ENCODE peak calls at places on chromosomes 2 and 18, in ten cellular contexts. W, D, G, Q, N, H, C, J, X and I are unnamed samples.
A peak's percentile ranks its signal among the peaks of the same experiment; 100 is the strongest.

GRCh38 chr2:85888020-85888744 is 608 bp downstream of the ST3GAL5 start:
- DNase-seq in W (no peak), D (peak; percentile 57), G (no peak), Q (no peak), N (peak; percentile 29), H (no peak), C (peak; percentile 28), J (peak; percentile 64), X (no peak), I (no peak)

GRCh38 chr2:5982217-5982910 is 290.2 kb downstream of the SOX11 start:
- DNase-seq in W (peak; percentile 41), D (no peak), G (no peak), Q (no peak), N (no peak), H (no peak), C (no peak), J (no peak), X (no peak), I (no peak)

GRCh38 chr2:30661173-30662107 is 145.8 kb downstream of the CAPN13 start:
- DNase-seq in W (no peak), D (no peak), G (no peak), Q (no peak), N (no peak), H (no peak), C (no peak), J (no peak), X (peak; percentile 48), I (peak; percentile 42)

GRCh38 chr2:170006592-170007327 is 171.2 kb upstream of the MYO3B start:
- DNase-seq in W (no peak), D (no peak), G (peak; percentile 44), Q (no peak), N (no peak), H (no peak), C (no peak), J (no peak), X (no peak), I (no peak)

GRCh38 chr2:20676353-20677215 is 9.6 kb downstream of the GDF7 start:
- DNase-seq in W (no peak), D (no peak), G (no peak), Q (no peak), N (peak; percentile 56), H (no peak), C (no peak), J (no peak), X (no peak), I (no peak)

GRCh38 chr18:12307871-12308385 is at the start of gene TUBB6:
- DNase-seq in W (peak; percentile 95), D (peak; percentile 79), G (peak; percentile 80), Q (peak; percentile 75), N (peak; percentile 64), H (no peak), C (peak; percentile 84), J (peak; percentile 83), X (peak; percentile 82), I (peak; percentile 54)

GRCh38 chr2:189763908-189764661 is 1.5 kb upstream of the OSGEPL1 start:
- DNase-seq in W (no peak), D (no peak), G (peak; percentile 38), Q (no peak), N (no peak), H (no peak), C (no peak), J (no peak), X (no peak), I (no peak)

GRCh38 chr2:83103602-83104001 is 1355.5 kb downstream of the SUCLG1 start:
- DNase-seq in W (no peak), D (no peak), G (peak; percentile 86), Q (no peak), N (no peak), H (peak; percentile 46), C (no peak), J (no peak), X (peak; percentile 48), I (peak; percentile 92)

GRCh38 chr2:159072795-159073194 is 104.4 kb downstream of the TANC1 start:
- DNase-seq in W (no peak), D (no peak), G (peak; percentile 80), Q (no peak), N (no peak), H (no peak), C (no peak), J (no peak), X (peak; percentile 55), I (no peak)

GRCh38 chr2:132632000-132632649 is 37.9 kb downstream of the LYPD1 start:
- DNase-seq in W (no peak), D (no peak), G (no peak), Q (no peak), N (peak; percentile 47), H (no peak), C (no peak), J (no peak), X (no peak), I (peak; percentile 21)

GRCh38 chr2:234995332-234996007 is 43.7 kb downstream of the SH3BP4 start:
- DNase-seq in W (peak; percentile 56), D (no peak), G (no peak), Q (no peak), N (peak; percentile 41), H (no peak), C (no peak), J (peak; percentile 30), X (no peak), I (no peak)

GRCh38 chr2:163351966-163352365 is 383.8 kb downstream of the FIGN start:
- DNase-seq in W (no peak), D (no peak), G (no peak), Q (no peak), N (no peak), H (no peak), C (no peak), J (no peak), X (no peak), I (no peak)

GRCh38 chr2:54416166-54416798 is 39.8 kb upstream of the SPTBN1 start:
- DNase-seq in W (no peak), D (peak; percentile 72), G (peak; percentile 50), Q (no peak), N (no peak), H (no peak), C (no peak), J (no peak), X (no peak), I (peak; percentile 35)

GRCh38 chr2:234881413-234882241 is 70.2 kb upstream of the SH3BP4 start:
- DNase-seq in W (no peak), D (peak; percentile 85), G (peak; percentile 98), Q (peak; percentile 85), N (peak; percentile 90), H (peak; percentile 92), C (peak; percentile 79), J (peak; percentile 81), X (peak; percentile 70), I (peak; percentile 72)

GRCh38 chr2:38030590-38031326 is 45.2 kb downstream of the CYP1B1 start:
- DNase-seq in W (no peak), D (no peak), G (peak; percentile 56), Q (no peak), N (no peak), H (no peak), C (no peak), J (no peak), X (no peak), I (no peak)

DNA sequence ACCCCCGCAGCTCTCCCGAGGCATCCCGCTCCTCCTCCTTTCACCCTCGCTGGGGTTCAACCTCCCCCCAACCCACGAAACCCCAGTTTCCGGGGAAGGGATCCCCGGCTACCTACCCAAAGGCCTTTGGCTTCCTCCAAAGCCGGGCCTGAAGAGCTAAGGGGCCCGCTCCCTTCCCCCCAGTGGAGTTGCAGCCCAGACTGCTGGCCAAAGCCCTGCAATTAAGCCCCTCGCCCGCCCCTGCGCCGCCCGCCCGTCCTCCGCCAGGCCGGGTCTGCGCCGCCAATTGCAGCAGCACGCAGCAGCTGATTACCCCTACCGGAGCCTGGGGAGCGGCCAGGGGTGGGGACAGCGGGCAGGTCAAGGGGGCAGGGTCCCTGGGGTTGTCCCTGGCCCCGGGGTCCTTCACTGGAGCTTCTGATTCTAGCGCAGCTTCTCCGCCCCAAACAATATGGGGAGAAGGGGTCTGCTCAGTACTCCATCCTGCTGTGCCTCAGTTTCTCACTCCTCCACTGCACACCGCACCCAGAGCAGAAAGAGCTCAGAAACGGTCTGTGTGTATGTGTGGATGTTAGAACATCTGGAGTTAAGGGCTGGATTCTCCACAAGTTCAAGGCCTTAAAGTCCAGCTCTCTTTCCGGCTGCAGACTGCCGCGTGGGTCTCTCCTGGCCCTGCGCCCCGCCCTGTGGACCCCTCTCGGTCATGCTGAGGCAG is 16.9 kb downstream of the WNT10A start:
- DNase-seq in W (peak; percentile 85), D (no peak), G (no peak), Q (no peak), N (no peak), H (no peak), C (no peak), J (no peak), X (no peak), I (peak; percentile 30)
- H3K27me3 ChIP-seq in W (peaks cover 48% of the 10 kb centered on the region), D (peaks cover 87% of the 10 kb centered on the region), G (peaks cover 55% of the 10 kb centered on the region), Q (no peaks in the 10 kb centered on the region), N (peaks cover 97% of the 10 kb centered on the region), H (peaks cover 85% of the 10 kb centered on the region), C (peaks cover 90% of the 10 kb centered on the region), J (peaks cover 26% of the 10 kb centered on the region), X (no peaks in the 10 kb centered on the region), I (peaks cover 14% of the 10 kb centered on the region)

DNA sequence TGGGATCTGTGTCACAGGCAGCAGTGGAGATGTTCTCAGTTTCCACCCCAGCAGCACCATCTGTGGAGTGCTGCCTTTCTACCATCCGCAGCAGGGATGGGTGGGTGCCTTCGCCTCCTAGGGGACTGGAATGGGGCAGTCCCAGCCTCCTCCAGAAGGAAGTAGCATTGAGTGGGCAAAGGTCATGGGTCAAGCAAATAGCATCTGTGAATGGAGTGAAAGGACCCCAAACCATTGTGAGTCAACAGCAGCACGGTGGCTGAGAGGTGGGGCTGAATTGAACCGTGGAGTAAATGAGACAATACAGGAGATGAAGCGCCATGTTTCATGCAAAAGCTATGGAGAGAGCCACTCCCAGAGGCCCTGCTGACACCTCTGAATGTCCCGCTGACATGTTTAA is 9.7 kb downstream of the GPR55 start:
- DNase-seq in W (no peak), D (no peak), G (no peak), Q (peak; percentile 33), N (no peak), H (no peak), C (no peak), J (no peak), X (no peak), I (no peak)
- H3K27me3 ChIP-seq in W (no peaks in the 10 kb centered on the region), D (no peaks in the 10 kb centered on the region), G (peaks cover 4% of the 10 kb centered on the region), Q (peaks cover 3% of the 10 kb centered on the region), N (peaks cover 11% of the 10 kb centered on the region), H (peaks cover 18% of the 10 kb centered on the region), C (no peaks in the 10 kb centered on the region), J (peaks cover 2% of the 10 kb centered on the region), X (no peaks in the 10 kb centered on the region), I (peaks cover 47% of the 10 kb centered on the region)

GRCh38 chr2:99572798-99573197 is 83.0 kb upstream of the REV1 start:
- DNase-seq in W (no peak), D (no peak), G (no peak), Q (no peak), N (no peak), H (no peak), C (no peak), J (no peak), X (no peak), I (no peak)
- H3K27me3 ChIP-seq in W (no peaks in the 10 kb centered on the region), D (no peaks in the 10 kb centered on the region), G (no peaks in the 10 kb centered on the region), Q (no peaks in the 10 kb centered on the region), N (no peaks in the 10 kb centered on the region), H (no peaks in the 10 kb centered on the region), C (no peaks in the 10 kb centered on the region), J (no peaks in the 10 kb centered on the region), X (peaks cover 11% of the 10 kb centered on the region), I (peaks cover 13% of the 10 kb centered on the region)

DNA sequence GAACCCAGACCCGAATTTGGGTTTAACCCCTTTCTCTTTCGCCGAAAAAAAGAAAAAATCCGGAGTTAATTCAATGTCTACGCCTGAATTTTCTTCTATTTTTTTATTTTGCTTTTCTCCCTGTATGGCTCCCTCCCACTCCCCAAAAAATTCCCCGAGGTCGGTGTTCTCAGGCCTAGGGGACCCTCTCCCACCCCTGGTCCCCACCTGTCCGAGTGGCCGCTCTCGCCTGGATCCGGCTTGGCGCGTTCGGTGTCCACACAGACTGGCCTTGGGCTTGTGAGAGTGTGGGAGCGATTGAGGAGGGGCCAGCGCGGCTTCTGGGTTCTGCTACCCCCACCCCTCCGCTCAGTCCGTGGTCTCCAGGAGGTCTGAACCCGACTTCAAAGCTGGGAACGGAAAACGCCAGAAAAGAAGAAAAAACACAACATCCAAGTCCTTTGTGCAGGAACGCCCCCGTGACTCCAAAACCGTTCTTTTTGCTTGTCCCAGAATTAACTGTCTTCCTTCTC is 5.7 kb upstream of the EN1 start:
- DNase-seq in W (peak; percentile 59), D (no peak), G (no peak), Q (no peak), N (no peak), H (no peak), C (no peak), J (no peak), X (no peak), I (no peak)
- H3K27me3 ChIP-seq in W (peaks cover 90% of the 10 kb centered on the region), D (peaks cover 96% of the 10 kb centered on the region), G (peaks cover 96% of the 10 kb centered on the region), Q (peaks cover 100% of the 10 kb centered on the region), N (peaks cover 100% of the 10 kb centered on the region), H (peaks cover 96% of the 10 kb centered on the region), C (peaks cover 97% of the 10 kb centered on the region), J (peaks cover 39% of the 10 kb centered on the region), X (peaks cover 89% of the 10 kb centered on the region), I (peaks cover 99% of the 10 kb centered on the region)